ENCODE peak calls at places on chromosomes 7 and 10, in nine cellular contexts. H, R, I, N, D, C, T, O and A are unnamed samples.

GRCh38 chr10:71964669-71965515 is 697 bp downstream of the CHST3 start:
- DNase-seq in H (peak; percentile 60), R (peak; percentile 40), I (peak; percentile 74), N (no peak), D (no peak), C (peak; percentile 63), T (peak; percentile 79), O (no peak), A (no peak)

GRCh38 chr10:12909182-12909835 is 92.2 kb downstream of the CCDC3 start:
- DNase-seq in H (no peak), R (no peak), I (no peak), N (no peak), D (no peak), C (no peak), T (no peak), O (no peak), A (no peak)

GRCh38 chr7:115005942-115006341 is 84.0 kb downstream of the MDFIC start:
- DNase-seq in H (no peak), R (no peak), I (no peak), N (no peak), D (no peak), C (no peak), T (peak; percentile 66), O (no peak), A (no peak)

GRCh38 chr10:30422981-30423654 is 10.9 kb upstream of the MAP3K8 start:
- DNase-seq in H (peak; percentile 51), R (peak; percentile 89), I (no peak), N (peak; percentile 58), D (peak; percentile 57), C (peak; percentile 66), T (peak; percentile 83), O (no peak), A (no peak)

GRCh38 chr10:24469993-24470392 is 253.7 kb downstream of the ARHGAP21 start:
- DNase-seq in H (no peak), R (no peak), I (no peak), N (no peak), D (no peak), C (peak; percentile 87), T (peak; percentile 84), O (no peak), A (no peak)

GRCh38 chr10:17669185-17669872 is 25.4 kb downstream of the STAM start:
- DNase-seq in H (no peak), R (no peak), I (no peak), N (no peak), D (no peak), C (no peak), T (no peak), O (no peak), A (peak; percentile 23)

GRCh38 chr10:31509989-31510388 is 191.0 kb downstream of the ZEB1 start:
- DNase-seq in H (no peak), R (no peak), I (no peak), N (no peak), D (no peak), C (no peak), T (no peak), O (no peak), A (no peak)

GRCh38 chr7:39682042-39682441 is 58.7 kb downstream of the RALA start:
- DNase-seq in H (no peak), R (no peak), I (no peak), N (no peak), D (no peak), C (no peak), T (no peak), O (no peak), A (no peak)

GRCh38 chr7:21041252-21041651 is 254.6 kb upstream of the SP8 start:
- DNase-seq in H (no peak), R (no peak), I (no peak), N (no peak), D (no peak), C (no peak), T (no peak), O (no peak), A (no peak)

GRCh38 chr10:47257396-47258120 is 42.4 kb upstream of the GDF10 start:
- DNase-seq in H (no peak), R (no peak), I (no peak), N (no peak), D (no peak), C (no peak), T (no peak), O (no peak), A (no peak)

GRCh38 chr10:3222068-3222467 is 49.5 kb upstream of the PITRM1 start:
- DNase-seq in H (no peak), R (no peak), I (no peak), N (no peak), D (no peak), C (no peak), T (no peak), O (no peak), A (no peak)

GRCh38 chr10:6995339-6995738 is 415.3 kb upstream of the PRKCQ start:
- DNase-seq in H (no peak), R (no peak), I (no peak), N (no peak), D (no peak), C (no peak), T (no peak), O (no peak), A (no peak)

GRCh38 chr10:6995846-6996245 is 415.0 kb downstream of the SFMBT2 start:
- DNase-seq in H (no peak), R (no peak), I (no peak), N (no peak), D (no peak), C (no peak), T (no peak), O (no peak), A (no peak)

GRCh38 chr10:7003821-7004220 is 407.0 kb downstream of the SFMBT2 start:
- DNase-seq in H (no peak), R (no peak), I (no peak), N (no peak), D (no peak), C (no peak), T (no peak), O (no peak), A (no peak)

GRCh38 chr10:6999232-6999925 is 411.5 kb downstream of the SFMBT2 start:
- DNase-seq in H (no peak), R (no peak), I (no peak), N (no peak), D (no peak), C (no peak), T (no peak), O (no peak), A (no peak)

DNA sequence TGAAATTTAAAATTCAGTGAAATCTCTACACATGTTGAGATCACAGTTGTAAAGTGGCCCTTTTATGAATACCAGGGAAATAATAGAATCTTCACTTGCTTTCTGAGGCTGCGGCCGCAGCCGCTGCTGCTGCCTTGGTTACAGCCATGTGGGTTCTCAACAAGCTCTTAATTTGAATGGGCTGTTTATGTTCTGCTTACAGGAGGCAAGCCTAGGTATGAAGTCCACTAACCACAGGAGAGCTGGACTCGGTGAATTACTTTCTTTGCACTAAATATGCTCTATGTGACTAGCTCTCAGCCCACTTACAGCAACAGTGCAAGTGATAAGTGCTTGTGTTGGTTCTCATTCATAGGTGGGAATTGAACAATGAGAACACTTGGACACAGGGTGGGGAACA is 410.8 kb downstream of the SFMBT2 start:
- DNase-seq in H (no peak), R (no peak), I (no peak), N (no peak), D (no peak), C (no peak), T (no peak), O (no peak), A (no peak)
- TF ChIP-seq CTCF in H (no peak), R (no peak), I (no peak), N (no peak), D (no peak), C (no peak), T (no peak), O (no peak), A (no peak)

GRCh38 chr7:106112118-106112971 is at the start of gene SYPL1:
- DNase-seq in H (peak; percentile 94), R (peak; percentile 84), I (peak; percentile 97), N (peak; percentile 91), D (peak; percentile 92), C (peak; percentile 97), T (peak; percentile 96), O (peak; percentile 70), A (peak; percentile 85)
- TF ChIP-seq CTCF in H (no peak), R (no peak), I (no peak), N (no peak), D (no peak), C (peak; percentile 23), T (peak; percentile 4), O (no peak), A (no peak)

DNA sequence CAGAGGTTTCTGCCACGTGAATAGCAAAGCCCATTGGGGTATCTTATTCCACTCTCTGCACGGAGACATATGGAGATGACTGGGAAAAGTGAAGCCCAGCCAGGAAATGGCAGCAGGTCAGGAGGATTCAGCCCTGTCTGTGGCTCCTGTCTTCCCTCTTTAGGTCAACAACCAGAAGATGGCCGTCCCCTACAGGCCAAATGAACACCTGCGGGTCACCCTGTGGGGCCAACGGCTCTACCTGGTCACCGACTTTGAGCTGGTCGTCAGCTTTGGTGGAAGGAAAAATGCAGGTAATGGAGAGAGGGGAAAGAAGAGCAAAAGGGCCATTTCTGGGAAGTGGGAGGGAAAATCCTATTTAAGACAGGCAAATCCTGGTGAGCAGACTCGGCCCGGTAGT is 38.3 kb downstream of the EPHB4 start:
- DNase-seq in H (no peak), R (no peak), I (no peak), N (no peak), D (no peak), C (no peak), T (no peak), O (no peak), A (no peak)
- TF ChIP-seq CTCF in H (no peak), R (no peak), I (no peak), N (no peak), D (peak; percentile 22), C (no peak), T (no peak), O (no peak), A (no peak)

DNA sequence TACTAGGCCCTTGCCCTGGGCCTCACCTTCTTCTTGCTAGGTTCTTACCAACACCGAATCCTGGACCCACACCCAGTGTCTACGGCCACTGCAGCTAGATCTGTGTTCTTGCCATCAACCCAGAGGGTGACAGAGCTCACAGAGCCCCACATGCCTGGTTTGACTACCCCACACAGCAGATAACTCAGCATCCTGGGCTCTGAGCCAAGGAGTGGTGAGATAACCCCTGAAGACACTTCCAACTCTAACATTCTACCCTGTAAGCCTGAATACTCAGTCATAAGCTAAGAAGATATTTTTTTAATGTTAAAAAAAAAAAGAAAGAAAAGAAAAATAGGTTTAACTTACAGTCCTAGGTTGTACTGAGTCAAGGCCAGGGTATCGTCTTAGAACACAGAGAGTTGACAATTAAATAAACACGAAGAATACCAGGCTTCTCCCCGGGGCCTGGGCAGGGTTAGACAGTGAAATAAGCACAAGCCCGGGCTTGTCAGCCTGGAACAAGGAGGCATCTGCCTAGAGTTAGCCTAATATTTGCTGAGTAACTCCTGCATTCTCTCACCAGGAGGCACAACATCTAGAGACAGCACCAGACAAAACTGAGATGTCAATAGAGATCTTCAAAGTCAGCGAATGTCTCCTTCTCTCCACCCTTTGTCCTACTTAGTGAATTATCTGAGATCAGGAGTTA is 556.5 kb upstream of the LRRN3 start:
- DNase-seq in H (no peak), R (peak; percentile 29), I (no peak), N (peak; percentile 73), D (no peak), C (no peak), T (peak; percentile 26), O (no peak), A (no peak)
- TF ChIP-seq CTCF in H (no peak), R (no peak), I (no peak), N (no peak), D (no peak), C (no peak), T (no peak), O (no peak), A (no peak)

GRCh38 chr7:120273476-120273975 is 551 bp downstream of the KCND2 start:
- DNase-seq in H (peak; percentile 64), R (no peak), I (peak; percentile 46), N (no peak), D (peak; percentile 72), C (no peak), T (peak; percentile 69), O (no peak), A (no peak)
- TF ChIP-seq CTCF in H (no peak), R (no peak), I (no peak), N (no peak), D (no peak), C (no peak), T (no peak), O (no peak), A (no peak)